ENCODE peak calls at places on chromosomes 6 and 20, in five cellular contexts. S is A673, Z is OCI-LY7, T is choroid plexus epithelial cell, C is NB4. J is an unnamed sample.

GRCh38 chr6:44022671-44023352 is 104.4 kb downstream of the MRPL14 start:
- DNase-seq in S (no peak), Z (no peak), T (no peak), C (no peak), J (no peak)

GRCh38 chr6:140433072-140433471 is 1058.6 kb upstream of the CITED2 start:
- DNase-seq in S (no peak), Z (no peak), T (no peak), C (no peak), J (no peak)

GRCh38 chr20:9015984-9016324 is 52.9 kb upstream of the PLCB4 start:
- DNase-seq in S (no peak), Z (no peak), T (peak; percentile 22), C (no peak), J (peak; percentile 40)

GRCh38 chr6:79742030-79742429 is 110.9 kb downstream of the SH3BGRL2 start:
- DNase-seq in S (no peak), Z (no peak), T (no peak), C (no peak), J (no peak)

GRCh38 chr20:63278661-63279060 is 6.0 kb downstream of the ARFGAP1 start:
- DNase-seq in S (no peak), Z (no peak), T (no peak), C (no peak), J (no peak)

GRCh38 chr6:146598785-146599405 is at the start of gene ADGB:
- DNase-seq in S (peak; percentile 17), Z (no peak), T (peak; percentile 69), C (peak; percentile 86), J (peak; percentile 61)

GRCh38 chr6:96520851-96521115 is 823 bp upstream of the UFL1 start:
- DNase-seq in S (peak; percentile 1), Z (peak; percentile 7), T (peak; percentile 5), C (peak; percentile 14), J (no peak)

GRCh38 chr20:44833437-44833836 is 23.1 kb upstream of the RIMS4 start:
- DNase-seq in S (no peak), Z (no peak), T (no peak), C (no peak), J (no peak)

GRCh38 chr6:159908535-159908934 is 17.7 kb downstream of the MAS1 start:
- DNase-seq in S (no peak), Z (no peak), T (peak; percentile 53), C (peak; percentile 76), J (peak; percentile 81)

GRCh38 chr6:149846321-149846720 is 17.8 kb downstream of the LRP11 start:
- DNase-seq in S (peak; percentile 86), Z (no peak), T (peak; percentile 91), C (no peak), J (peak; percentile 79)

GRCh38 chr20:13008761-13009681 is at the start of gene SPTLC3:
- DNase-seq in S (peak; percentile 28), Z (peak; percentile 2), T (peak; percentile 61), C (peak; percentile 14), J (peak; percentile 64)

GRCh38 chr6:165849539-165850430 is 186.7 kb upstream of the PDE10A start:
- DNase-seq in S (no peak), Z (no peak), T (peak; percentile 8), C (no peak), J (no peak)

GRCh38 chr20:63027425-63028389 is 20.9 kb upstream of the BHLHE23 start:
- DNase-seq in S (peak; percentile 49), Z (peak; percentile 30), T (no peak), C (peak; percentile 24), J (no peak)

GRCh38 chr6:121443953-121444590 is 8.6 kb downstream of the GJA1 start:
- DNase-seq in S (no peak), Z (no peak), T (no peak), C (peak; percentile 65), J (no peak)

GRCh38 chr6:11685411-11686093 is 93.1 kb downstream of the ADTRP start:
- DNase-seq in S (peak; percentile 9), Z (no peak), T (peak; percentile 71), C (no peak), J (no peak)

GRCh38 chr6:135633573-135633972 is 136.0 kb upstream of the AHI1 start:
- DNase-seq in S (no peak), Z (no peak), T (no peak), C (no peak), J (no peak)

GRCh38 chr20:37943501-37944455 is 40.9 kb downstream of the VSTM2L start:
- DNase-seq in S (no peak), Z (no peak), T (no peak), C (no peak), J (no peak)

GRCh38 chr6:78302411-78302810 is 564.9 kb upstream of the IRAK1BP1 start:
- DNase-seq in S (no peak), Z (no peak), T (no peak), C (no peak), J (no peak)

GRCh38 chr6:142335415-142335814 is 33.6 kb downstream of the ADGRG6 start:
- DNase-seq in S (no peak), Z (no peak), T (no peak), C (no peak), J (no peak)

GRCh38 chr6:117602899-117603588 is 733 bp upstream of the GOPC start:
- DNase-seq in S (no peak), Z (no peak), T (no peak), C (no peak), J (no peak)

GRCh38 chr6:82013561-82014275 is 233.8 kb downstream of the IBTK start:
- DNase-seq in S (peak; percentile 13), Z (no peak), T (peak; percentile 80), C (peak; percentile 3), J (peak; percentile 83)

GRCh38 chr6:41470341-41471063 is 75.7 kb upstream of the FOXP4 start:
- DNase-seq in S (peak; percentile 82), Z (no peak), T (peak; percentile 71), C (peak; percentile 90), J (peak; percentile 36)

GRCh38 chr20:44019638-44020335 is 105.1 kb downstream of the TOX2 start:
- DNase-seq in S (no peak), Z (no peak), T (peak; percentile 52), C (peak; percentile 26), J (peak; percentile 55)

GRCh38 chr6:33702345-33702977 is 9.0 kb downstream of the UQCC2 start:
- DNase-seq in S (peak; percentile 53), Z (peak; percentile 49), T (peak; percentile 81), C (peak; percentile 59), J (peak; percentile 53)

GRCh38 chr6:6058054-6058444 is 51.3 kb upstream of the NRN1 start:
- DNase-seq in S (no peak), Z (no peak), T (no peak), C (no peak), J (no peak)

GRCh38 chr20:41040855-41041254 is 12.2 kb downstream of the TOP1 start:
- DNase-seq in S (no peak), Z (no peak), T (no peak), C (no peak), J (no peak)

GRCh38 chr20:11588875-11589274 is 328.8 kb upstream of the BTBD3 start:
- DNase-seq in S (no peak), Z (no peak), T (no peak), C (no peak), J (no peak)

GRCh38 chr20:11582073-11582472 is 335.6 kb upstream of the BTBD3 start:
- DNase-seq in S (no peak), Z (no peak), T (peak; percentile 19), C (no peak), J (peak; percentile 0)

GRCh38 chr20:11581271-11581670 is 336.4 kb upstream of the BTBD3 start:
- DNase-seq in S (peak; percentile 10), Z (no peak), T (peak; percentile 42), C (peak; percentile 51), J (peak; percentile 1)

DNA sequence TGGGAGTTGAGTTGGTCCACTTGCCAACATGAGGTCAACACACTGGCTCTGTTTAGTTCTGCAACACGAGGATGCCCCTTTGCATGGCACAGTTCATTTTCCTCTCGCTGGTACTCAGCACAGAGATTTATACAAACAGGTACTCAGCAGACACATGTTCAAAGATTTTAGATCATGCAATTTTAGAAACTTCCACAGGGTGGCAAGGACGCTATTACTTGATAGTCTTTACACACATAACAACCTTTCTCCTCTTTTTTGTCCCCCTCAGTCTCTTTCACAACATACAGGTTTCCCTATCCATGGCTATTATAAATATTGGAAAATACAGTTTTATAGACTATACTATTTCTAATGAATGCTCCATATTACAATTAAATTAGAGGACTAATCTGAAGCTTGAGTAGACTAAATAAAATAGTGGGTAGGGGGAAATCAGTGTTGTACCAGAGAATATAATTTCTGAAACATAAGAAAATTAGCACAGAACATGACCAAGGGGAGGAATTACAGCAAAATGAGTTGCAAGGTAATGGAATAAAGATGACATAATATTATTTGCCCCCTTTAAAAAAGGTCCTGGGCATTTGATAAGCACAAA is 331.8 kb upstream of the BTBD3 start:
- DNase-seq in S (peak; percentile 43), Z (no peak), T (peak; percentile 64), C (peak; percentile 22), J (peak; percentile 10)
- TF ChIP-seq CTCF in S (peak; percentile 51), Z (peak; percentile 51), T (peak; percentile 60), C (no peak), J (peak; percentile 40)

GRCh38 chr6:137495652-137496391 is 1.6 kb upstream of the OLIG3 start:
- DNase-seq in S (no peak), Z (no peak), T (no peak), C (no peak), J (no peak)

GRCh38 chr6:137496909-137497721 is 2.9 kb upstream of the OLIG3 start:
- DNase-seq in S (no peak), Z (no peak), T (no peak), C (no peak), J (no peak)

GRCh38 chr6:137498488-137499219 is 4.5 kb upstream of the OLIG3 start:
- DNase-seq in S (no peak), Z (no peak), T (no peak), C (no peak), J (no peak)

GRCh38 chr6:137496392-137496767 is 2.2 kb upstream of the OLIG3 start:
- DNase-seq in S (no peak), Z (no peak), T (no peak), C (no peak), J (no peak)

DNA sequence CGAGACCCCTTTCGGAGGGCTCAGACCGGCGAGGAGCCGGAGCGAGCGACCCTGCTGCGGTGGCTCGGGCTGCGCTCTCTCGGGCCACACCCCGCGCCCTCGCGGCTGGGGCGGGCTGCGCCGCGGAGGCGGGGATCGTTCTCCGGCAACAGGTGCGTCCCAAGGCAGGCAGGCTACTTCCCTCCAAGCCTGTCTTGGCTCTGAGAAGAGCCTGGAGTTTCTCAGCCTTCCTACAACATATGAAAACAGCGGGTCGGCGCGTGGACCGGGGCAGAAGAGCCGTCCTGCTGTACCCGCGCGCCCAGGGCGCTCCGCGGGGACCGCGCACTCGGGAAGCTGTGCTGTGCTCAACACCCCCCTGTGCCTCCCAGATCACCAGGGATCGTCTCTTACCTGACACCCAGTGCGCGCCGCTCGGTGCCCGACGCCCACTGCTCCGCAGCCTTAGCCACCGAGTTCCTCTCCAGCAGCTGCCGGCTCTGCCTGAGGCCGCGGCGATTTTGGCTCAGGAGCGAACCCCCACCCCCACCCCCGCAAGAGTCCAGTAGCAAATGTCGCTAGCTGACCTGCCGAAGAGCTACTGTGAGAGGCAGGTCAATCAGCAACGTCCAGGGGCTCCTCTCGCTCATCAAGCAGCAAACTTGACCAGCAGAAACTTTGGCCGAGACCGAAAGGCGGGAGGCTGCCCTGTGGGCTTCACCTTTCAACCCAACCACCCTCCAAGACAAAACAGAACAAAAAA is 3.7 kb upstream of the OLIG3 start:
- DNase-seq in S (no peak), Z (no peak), T (no peak), C (no peak), J (no peak)
- H3K4me3 ChIP-seq in S (no peak overlapping the region), Z (no peak overlapping the region), T (no peak overlapping the region), C (no peak overlapping the region), J (no peak overlapping the region)

GRCh38 chr6:88238065-88238464 is 71.9 kb upstream of the CNR1 start:
- DNase-seq in S (peak; percentile 9), Z (peak; percentile 74), T (peak; percentile 75), C (peak; percentile 47), J (peak; percentile 6)
- TF ChIP-seq CTCF in S (peak; percentile 45), Z (peak; percentile 88), T (peak; percentile 76), C (peak; percentile 38), J (peak; percentile 30)

GRCh38 chr6:30542404-30542725 is 13.9 kb downstream of the GNL1 start:
- DNase-seq in S (no peak), Z (peak; percentile 61), T (no peak), C (no peak), J (no peak)
- H3K4me3 ChIP-seq in S (no peak overlapping the region), Z (peak overlapping the region; percentile 46), T (no peak overlapping the region), C (no peak overlapping the region), J (no peak overlapping the region)